ENCODE peak calls at places on chromosomes 7 and 10, in nine cellular contexts. M is left ventricle myocardium inferior; H is ascending aorta; N is naive thymus-derived CD4-positive, alpha-beta T cell; I is aorta; S is effector memory CD4-positive, alpha-beta T cell; A is prostate gland; K is stomach; T is PC-9. D is an unnamed sample. For H3K4me1, the result is how much of the 10 kb centered on the place peaks cover.

GRCh38 chr10:7856685-7857084 is 38.4 kb downstream of the TAF3 start:
- DNase-seq in M (no peak), H (no peak), N (no peak), I (no peak), S (no peak), A (no peak), K (no peak), T (no peak), D (no peak)

GRCh38 chr7:50962962-50963374 is 180.3 kb upstream of the GRB10 start:
- DNase-seq in M (peak), H (no peak), N (no peak), I (peak), S (no peak), A (peak), K (peak), T (peak), D (peak)

GRCh38 chr7:145105561-145105960 is 269.7 kb upstream of the TPK1 start:
- DNase-seq in M (no peak), H (no peak), N (no peak), I (no peak), S (no peak), A (no peak), K (no peak), T (no peak), D (no peak)

GRCh38 chr7:107999814-108000560 is 3.0 kb downstream of the LAMB1 start:
- DNase-seq in M (no peak), H (no peak), N (no peak), I (no peak), S (no peak), A (no peak), K (no peak), T (no peak), D (no peak)

GRCh38 chr10:101704306-101704705 is 9.3 kb upstream of the FBXW4 start:
- DNase-seq in M (no peak), H (no peak), N (no peak), I (no peak), S (no peak), A (no peak), K (no peak), T (no peak), D (no peak)

GRCh38 chr10:51770719-51771118 is 71.3 kb upstream of the CSTF2T start:
- DNase-seq in M (no peak), H (no peak), N (no peak), I (no peak), S (no peak), A (no peak), K (no peak), T (no peak), D (no peak)

GRCh38 chr7:91240546-91240945 is 23.7 kb upstream of the FZD1 start:
- DNase-seq in M (no peak), H (no peak), N (no peak), I (no peak), S (no peak), A (no peak), K (no peak), T (no peak), D (no peak)

GRCh38 chr10:97759157-97759980 is 12.4 kb downstream of the SFRP5 start:
- DNase-seq in M (peak), H (no peak), N (peak), I (peak), S (no peak), A (peak), K (peak), T (peak), D (peak)

GRCh38 chr10:101441539-101442455 is 87.8 kb downstream of the BTRC start:
- DNase-seq in M (no peak), H (no peak), N (peak), I (no peak), S (no peak), A (no peak), K (no peak), T (peak), D (no peak)

GRCh38 chr10:110455440-110455839 is 42.3 kb upstream of the DUSP5 start:
- DNase-seq in M (no peak), H (no peak), N (no peak), I (no peak), S (no peak), A (no peak), K (no peak), T (no peak), D (peak)

GRCh38 chr7:153682628-153683027 is 369.6 kb upstream of the DPP6 start:
- DNase-seq in M (no peak), H (no peak), N (no peak), I (no peak), S (no peak), A (no peak), K (no peak), T (no peak), D (no peak)

GRCh38 chr7:116863168-116863670 is 832 bp downstream of the CAPZA2 start:
- DNase-seq in M (peak), H (no peak), N (no peak), I (no peak), S (no peak), A (peak), K (no peak), T (peak), D (no peak)

GRCh38 chr10:5976689-5977470 is 463 bp downstream of the IL15RA start:
- DNase-seq in M (peak), H (no peak), N (peak), I (peak), S (peak), A (peak), K (peak), T (peak), D (peak)

GRCh38 chr10:110600487-110601101 is 33.1 kb downstream of the SMC3 start:
- DNase-seq in M (no peak), H (no peak), N (peak), I (no peak), S (no peak), A (no peak), K (no peak), T (peak), D (no peak)

GRCh38 chr10:68871105-68871711 is 29.9 kb upstream of the DDX50 start:
- DNase-seq in M (no peak), H (no peak), N (no peak), I (no peak), S (no peak), A (no peak), K (no peak), T (no peak), D (no peak)

GRCh38 chr7:127946847-127947246 is 84.4 kb downstream of the LRRC4 start:
- DNase-seq in M (no peak), H (no peak), N (no peak), I (no peak), S (no peak), A (no peak), K (no peak), T (no peak), D (no peak)

GRCh38 chr10:72702868-72703581 is 11.1 kb downstream of the MCU start:
- DNase-seq in M (no peak), H (no peak), N (no peak), I (no peak), S (no peak), A (no peak), K (no peak), T (no peak), D (no peak)

GRCh38 chr7:157602581-157602980 is 265.8 kb downstream of the DNAJB6 start:
- DNase-seq in M (no peak), H (no peak), N (no peak), I (peak), S (no peak), A (no peak), K (no peak), T (no peak), D (peak)

GRCh38 chr7:77887567-77887966 is 89.0 kb downstream of the PHTF2 start:
- DNase-seq in M (no peak), H (no peak), N (no peak), I (no peak), S (no peak), A (no peak), K (no peak), T (no peak), D (no peak)

GRCh38 chr10:26962835-26963234 is 102.1 kb upstream of the ABI1 start:
- DNase-seq in M (no peak), H (no peak), N (no peak), I (no peak), S (no peak), A (no peak), K (no peak), T (no peak), D (no peak)

GRCh38 chr10:12656518-12657142 is 307.3 kb downstream of the CAMK1D start:
- DNase-seq in M (no peak), H (no peak), N (peak), I (no peak), S (no peak), A (peak), K (no peak), T (no peak), D (no peak)

GRCh38 chr10:98028168-98028770 is 2.2 kb downstream of the CRTAC1 start:
- DNase-seq in M (peak), H (no peak), N (peak), I (peak), S (peak), A (peak), K (peak), T (peak), D (no peak)

GRCh38 chr10:96910488-96911395 is 78.6 kb downstream of the LCOR start:
- DNase-seq in M (no peak), H (no peak), N (no peak), I (no peak), S (no peak), A (no peak), K (no peak), T (no peak), D (no peak)

GRCh38 chr10:126749030-126749655 is 78.7 kb upstream of the C10orf90 start:
- DNase-seq in M (peak), H (no peak), N (no peak), I (no peak), S (no peak), A (peak), K (peak), T (peak), D (peak)

GRCh38 chr7:149209518-149210269 is 14.3 kb downstream of the ZNF282 start:
- DNase-seq in M (no peak), H (no peak), N (peak), I (no peak), S (peak), A (no peak), K (peak), T (peak), D (no peak)

GRCh38 chr7:44307301-44307900 is 18.0 kb downstream of the CAMK2B start:
- DNase-seq in M (no peak), H (no peak), N (no peak), I (no peak), S (no peak), A (no peak), K (peak), T (peak), D (no peak)

GRCh38 chr10:133336131-133337078 is at the start of gene CALY:
- DNase-seq in M (no peak), H (no peak), N (peak), I (no peak), S (peak), A (no peak), K (peak), T (no peak), D (no peak)

GRCh38 chr10:14712991-14713422 is 61.7 kb downstream of the FAM107B start:
- DNase-seq in M (no peak), H (no peak), N (no peak), I (no peak), S (no peak), A (no peak), K (no peak), T (peak), D (no peak)

GRCh38 chr10:21368728-21369425 is 156.6 kb downstream of the SKIDA1 start:
- DNase-seq in M (no peak), H (no peak), N (no peak), I (no peak), S (no peak), A (no peak), K (no peak), T (no peak), D (no peak)

GRCh38 chr7:37062019-37062418 is 337.7 kb upstream of the AOAH start:
- DNase-seq in M (no peak), H (no peak), N (no peak), I (no peak), S (no peak), A (no peak), K (no peak), T (no peak), D (no peak)

GRCh38 chr7:99624487-99624886 is 7.7 kb downstream of the ZSCAN25 start:
- DNase-seq in M (no peak), H (no peak), N (peak), I (no peak), S (peak), A (no peak), K (no peak), T (no peak), D (no peak)

GRCh38 chr7:126569402-126569801 is 683.3 kb downstream of the GRM8 start:
- DNase-seq in M (no peak), H (no peak), N (no peak), I (no peak), S (no peak), A (no peak), K (no peak), T (no peak), D (no peak)

GRCh38 chr7:46972205-46972604 is 609.7 kb downstream of the TNS3 start:
- DNase-seq in M (no peak), H (no peak), N (no peak), I (no peak), S (no peak), A (no peak), K (no peak), T (peak), D (no peak)

GRCh38 chr10:20713420-20713819 is 183.7 kb downstream of the NEBL start:
- DNase-seq in M (no peak), H (no peak), N (no peak), I (no peak), S (no peak), A (no peak), K (no peak), T (no peak), D (no peak)

GRCh38 chr7:134948736-134949135 is 37.6 kb upstream of the AGBL3 start:
- DNase-seq in M (no peak), H (no peak), N (no peak), I (no peak), S (no peak), A (no peak), K (no peak), T (peak), D (no peak)

GRCh38 chr10:15579605-15580004 is 140.1 kb downstream of the ITGA8 start:
- DNase-seq in M (no peak), H (no peak), N (no peak), I (no peak), S (no peak), A (no peak), K (no peak), T (no peak), D (no peak)

GRCh38 chr7:2634265-2635145 is 2.7 kb downstream of the TTYH3 start:
- DNase-seq in M (no peak), H (no peak), N (no peak), I (no peak), S (no peak), A (no peak), K (no peak), T (no peak), D (no peak)

GRCh38 chr7:81740403-81740802 is 29.4 kb downstream of the HGF start:
- DNase-seq in M (no peak), H (no peak), N (no peak), I (no peak), S (no peak), A (no peak), K (no peak), T (no peak), D (no peak)

GRCh38 chr10:73873843-73874215 is 526 bp downstream of the CAMK2G start:
- DNase-seq in M (no peak), H (no peak), N (no peak), I (no peak), S (no peak), A (no peak), K (no peak), T (no peak), D (no peak)

GRCh38 chr10:73874267-73875138 is at the start of gene CAMK2G:
- DNase-seq in M (peak), H (peak), N (peak), I (peak), S (peak), A (peak), K (peak), T (peak), D (peak)

GRCh38 chr10:73873163-73873842 is 1.1 kb downstream of the CAMK2G start:
- DNase-seq in M (no peak), H (no peak), N (no peak), I (no peak), S (no peak), A (no peak), K (no peak), T (no peak), D (no peak)

GRCh38 chr10:73871295-73871914 is 3.0 kb downstream of the CAMK2G start:
- DNase-seq in M (no peak), H (no peak), N (no peak), I (no peak), S (no peak), A (no peak), K (no peak), T (no peak), D (no peak)

DNA sequence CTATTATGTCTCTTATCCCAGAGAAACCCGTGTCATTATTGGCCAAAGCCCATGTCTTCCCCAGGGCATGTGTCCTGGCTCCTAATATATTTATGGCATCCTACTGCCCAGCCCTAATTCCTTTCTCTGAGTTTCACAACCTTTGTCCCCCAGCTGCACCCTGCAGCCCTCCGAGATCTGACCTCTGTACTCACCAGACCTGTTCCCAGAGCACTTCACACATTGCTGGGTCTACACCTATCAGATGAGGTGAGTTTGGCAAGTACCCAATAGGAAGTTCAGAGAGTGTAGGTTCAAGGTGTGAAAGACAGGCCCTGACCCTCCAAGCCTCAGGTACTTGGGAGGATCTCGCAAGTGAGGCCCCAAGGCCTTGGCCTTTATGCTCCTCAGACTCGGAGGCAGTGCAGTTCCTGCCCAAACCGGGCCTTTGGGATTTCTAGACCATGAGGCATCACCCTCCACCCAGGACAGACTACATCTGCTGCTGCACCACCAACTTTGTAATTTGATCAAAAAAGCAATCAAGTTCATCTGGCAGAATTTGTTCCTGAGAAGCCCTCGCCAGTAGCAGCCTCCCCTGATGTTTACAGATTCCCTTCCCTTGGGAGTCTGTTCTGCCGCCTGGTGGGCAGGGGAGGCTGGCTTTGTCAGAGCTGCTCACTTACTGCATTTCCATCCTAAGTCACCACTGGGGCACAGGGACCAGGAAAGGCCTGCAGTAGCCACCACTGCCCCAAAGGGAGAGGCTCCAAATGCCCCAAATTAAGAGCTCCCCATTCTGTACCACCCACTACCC is 2.2 kb downstream of the CAMK2G start:
- DNase-seq in M (no peak), H (no peak), N (no peak), I (no peak), S (no peak), A (no peak), K (no peak), T (peak), D (peak)
- H3K4me1 ChIP-seq in M (half or more), H (under half), N (under half), I (under half), S (under half), A (under half), K (under half), T (half or more), D (half or more)

DNA sequence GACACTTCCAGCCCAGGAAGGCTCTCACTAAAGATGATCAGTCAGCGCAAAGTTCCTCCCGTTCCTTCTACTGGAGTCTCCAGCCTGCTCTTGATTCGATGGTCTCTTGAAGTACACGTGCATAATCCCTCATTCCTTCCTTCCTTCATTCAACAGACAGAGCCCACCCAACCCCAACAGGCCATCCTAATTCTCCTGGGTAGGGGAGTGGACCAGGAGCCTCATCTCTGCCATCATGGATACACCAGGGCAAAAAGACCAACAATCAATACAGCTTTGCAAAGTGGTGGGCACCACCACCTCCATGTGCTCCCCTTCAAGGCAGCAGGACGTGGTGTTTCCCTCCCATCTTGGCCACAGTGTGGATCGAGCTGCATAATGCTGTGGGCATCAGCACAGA is 446.3 kb downstream of the GRID1 start:
- DNase-seq in M (no peak), H (no peak), N (no peak), I (no peak), S (no peak), A (no peak), K (no peak), T (no peak), D (no peak)
- H3K4me1 ChIP-seq in M (under half), H (under half), N (under half), I (under half), S (under half), A (under half), K (under half), T (under half), D (half or more)

DNA sequence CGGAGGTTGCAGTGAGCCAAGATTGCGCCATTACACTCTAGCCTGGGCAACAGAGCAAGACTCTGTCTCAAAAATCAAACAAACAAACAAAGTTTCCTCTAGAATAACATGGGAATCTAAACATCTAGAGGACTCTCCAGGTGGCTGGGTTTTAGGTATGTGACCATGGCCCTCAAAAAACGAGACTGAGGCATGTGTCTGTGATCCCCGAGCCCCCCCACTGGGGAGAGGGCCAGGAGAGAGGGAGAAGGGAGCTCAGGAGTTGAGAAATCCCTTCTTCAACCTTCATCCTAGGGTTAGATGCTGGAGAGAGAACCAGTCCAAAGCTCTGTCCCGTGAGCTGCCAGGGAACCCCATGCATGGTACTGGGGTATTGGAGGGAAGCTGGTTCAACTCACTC is 188.0 kb upstream of the LYZL2 start:
- DNase-seq in M (no peak), H (no peak), N (no peak), I (no peak), S (no peak), A (no peak), K (no peak), T (no peak), D (no peak)
- H3K4me1 ChIP-seq in M (under half), H (under half), N (under half), I (under half), S (under half), A (under half), K (under half), T (under half), D (half or more)

DNA sequence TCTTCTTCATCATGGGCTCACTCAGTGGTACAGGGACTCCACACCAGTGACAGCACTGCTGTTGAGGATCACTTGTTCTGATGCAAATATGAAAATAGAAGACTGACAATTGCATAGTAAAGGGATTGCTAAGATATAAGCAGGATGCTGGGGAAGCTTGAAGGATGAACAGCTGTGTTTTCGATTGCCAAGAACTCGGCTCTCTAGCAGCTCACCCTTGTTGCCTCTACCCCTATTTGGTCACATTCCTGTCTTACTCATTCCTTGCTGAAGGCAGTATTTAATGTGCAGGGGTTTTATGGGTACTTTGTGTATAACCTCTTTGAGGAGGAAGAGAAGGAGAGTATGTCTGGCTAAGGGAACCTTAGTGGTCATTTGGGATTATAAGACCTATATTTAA is 218.8 kb downstream of the AUTS2 start:
- DNase-seq in M (no peak), H (no peak), N (no peak), I (no peak), S (no peak), A (no peak), K (no peak), T (no peak), D (no peak)
- H3K4me1 ChIP-seq in M (half or more), H (under half), N (under half), I (under half), S (under half), A (under half), K (under half), T (under half), D (half or more)

GRCh38 chr10:93438796-93439253 is 43.3 kb downstream of the MYOF start:
- DNase-seq in M (no peak), H (no peak), N (no peak), I (no peak), S (no peak), A (peak), K (peak), T (peak), D (no peak)
- H3K4me1 ChIP-seq in M (half or more), H (under half), N (under half), I (under half), S (under half), A (under half), K (half or more), T (half or more), D (half or more)